ENCODE peak calls at places on chromosomes 4 and X, in eight cellular contexts. One of them, this sample, is unnamed. For H3K36me3 and H3K4me1, the result is how much of the 10 kb centered on the place peaks cover.

GRCh38 chrX:101398694-101399093 is 7.9 kb downstream of the RPL36A start:
- DNase-seq in heart left ventricle: no peak
- DNase-seq in psoas muscle: no peak
- DNase-seq in mesenchymal stem cell: no peak
- DNase-seq in breast epithelium: no peak
- DNase-seq in neural progenitor cell: no peak
- DNase-seq in fibroblast of lung: no peak
- DNase-seq in spleen: no peak
- DNase-seq in this sample: no peak

GRCh38 chr4:67521506-67521905 is 23.8 kb downstream of the CENPC start:
- DNase-seq in spleen: no peak
- DNase-seq in breast epithelium: no peak
- DNase-seq in heart left ventricle: no peak
- DNase-seq in mesenchymal stem cell: peak
- DNase-seq in psoas muscle: no peak
- DNase-seq in fibroblast of lung: no peak
- DNase-seq in neural progenitor cell: no peak
- DNase-seq in this sample: no peak

GRCh38 chr4:119653990-119654389 is 25.4 kb upstream of the PDE5A start:
- DNase-seq in spleen: no peak
- DNase-seq in breast epithelium: no peak
- DNase-seq in psoas muscle: no peak
- DNase-seq in heart left ventricle: no peak
- DNase-seq in neural progenitor cell: no peak
- DNase-seq in fibroblast of lung: no peak
- DNase-seq in mesenchymal stem cell: no peak
- DNase-seq in this sample: no peak

GRCh38 chr4:40514409-40515025 is 115.1 kb downstream of the RBM47 start:
- DNase-seq in neural progenitor cell: no peak
- DNase-seq in heart left ventricle: no peak
- DNase-seq in breast epithelium: no peak
- DNase-seq in spleen: no peak
- DNase-seq in mesenchymal stem cell: no peak
- DNase-seq in psoas muscle: no peak
- DNase-seq in fibroblast of lung: no peak
- DNase-seq in this sample: no peak

GRCh38 chr4:139814285-139815015 is 148.8 kb downstream of the MGST2 start:
- DNase-seq in spleen: no peak
- DNase-seq in psoas muscle: no peak
- DNase-seq in neural progenitor cell: no peak
- DNase-seq in fibroblast of lung: peak
- DNase-seq in breast epithelium: peak
- DNase-seq in heart left ventricle: no peak
- DNase-seq in mesenchymal stem cell: peak
- DNase-seq in this sample: no peak

GRCh38 chr4:86977621-86978184 is 42.9 kb downstream of the AFF1 start:
- DNase-seq in fibroblast of lung: peak
- DNase-seq in breast epithelium: peak
- DNase-seq in mesenchymal stem cell: peak
- DNase-seq in heart left ventricle: no peak
- DNase-seq in psoas muscle: no peak
- DNase-seq in spleen: no peak
- DNase-seq in neural progenitor cell: no peak
- DNase-seq in this sample: no peak

GRCh38 chr4:103011378-103012025 is 8.0 kb downstream of the SLC9B1 start:
- DNase-seq in breast epithelium: no peak
- DNase-seq in spleen: no peak
- DNase-seq in fibroblast of lung: peak
- DNase-seq in mesenchymal stem cell: peak
- DNase-seq in heart left ventricle: no peak
- DNase-seq in neural progenitor cell: no peak
- DNase-seq in psoas muscle: no peak
- DNase-seq in this sample: no peak

GRCh38 chr4:45347056-45347455 is 620.7 kb upstream of the GNPDA2 start:
- DNase-seq in fibroblast of lung: no peak
- DNase-seq in neural progenitor cell: no peak
- DNase-seq in mesenchymal stem cell: no peak
- DNase-seq in spleen: no peak
- DNase-seq in heart left ventricle: no peak
- DNase-seq in breast epithelium: no peak
- DNase-seq in psoas muscle: no peak
- DNase-seq in this sample: no peak

DNA sequence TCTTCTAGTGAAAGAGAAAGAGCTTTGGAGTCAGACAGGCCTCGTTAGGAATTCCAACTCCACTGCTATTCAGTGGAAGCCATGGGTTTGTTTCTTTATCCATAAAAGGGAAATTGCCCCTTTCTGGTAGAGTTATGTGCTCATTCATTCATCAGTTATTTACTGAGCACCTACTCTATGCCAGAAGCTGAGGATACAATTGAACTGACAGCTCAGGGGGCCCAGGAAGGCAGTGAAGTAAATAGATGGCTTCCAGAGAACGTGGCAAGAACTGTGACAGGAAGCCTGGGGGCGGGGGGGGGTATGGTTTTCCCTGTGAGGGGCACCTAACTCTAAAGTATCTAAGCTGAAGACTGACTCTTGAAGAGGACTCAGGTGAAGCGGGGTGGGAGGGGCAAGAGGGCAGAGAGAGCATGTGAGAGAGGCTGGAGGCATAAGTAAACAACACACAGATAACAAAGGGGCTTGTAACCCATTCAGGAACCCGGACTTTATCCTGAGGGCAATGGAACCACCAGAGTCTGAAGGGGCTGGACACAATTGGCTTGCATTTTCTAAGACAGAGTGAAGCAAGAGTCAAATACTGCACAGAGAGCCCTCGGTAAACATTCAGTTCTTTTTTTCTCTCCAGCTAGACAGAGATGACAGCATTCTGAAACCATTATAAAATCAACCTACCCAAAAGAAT is 20.2 kb downstream of the ANXA5 start:
- DNase-seq in heart left ventricle: no peak
- DNase-seq in fibroblast of lung: no peak
- DNase-seq in mesenchymal stem cell: no peak
- DNase-seq in neural progenitor cell: no peak
- DNase-seq in psoas muscle: no peak
- DNase-seq in breast epithelium: no peak
- DNase-seq in spleen: no peak
- DNase-seq in this sample: no peak
- H3K36me3 ChIP-seq in heart left ventricle: under half
- H3K36me3 ChIP-seq in fibroblast of lung: under half
- H3K36me3 ChIP-seq in mesenchymal stem cell: under half
- H3K36me3 ChIP-seq in neural progenitor cell: under half
- H3K36me3 ChIP-seq in psoas muscle: half or more
- H3K36me3 ChIP-seq in breast epithelium: under half
- H3K36me3 ChIP-seq in spleen: half or more
- H3K36me3 ChIP-seq in this sample: under half

GRCh38 chr4:169271692-169272007 is 894 bp upstream of the SH3RF1 start:
- DNase-seq in fibroblast of lung: no peak
- DNase-seq in spleen: no peak
- DNase-seq in heart left ventricle: no peak
- DNase-seq in neural progenitor cell: no peak
- DNase-seq in psoas muscle: no peak
- DNase-seq in mesenchymal stem cell: no peak
- DNase-seq in breast epithelium: no peak
- DNase-seq in this sample: no peak

GRCh38 chr4:169267070-169267469 is 3.7 kb downstream of the SH3RF1 start:
- DNase-seq in heart left ventricle: no peak
- DNase-seq in neural progenitor cell: no peak
- DNase-seq in spleen: no peak
- DNase-seq in breast epithelium: no peak
- DNase-seq in fibroblast of lung: no peak
- DNase-seq in psoas muscle: no peak
- DNase-seq in mesenchymal stem cell: no peak
- DNase-seq in this sample: no peak

GRCh38 chr4:169270810-169271691 is at the start of gene SH3RF1:
- DNase-seq in mesenchymal stem cell: peak
- DNase-seq in heart left ventricle: peak
- DNase-seq in psoas muscle: peak
- DNase-seq in neural progenitor cell: peak
- DNase-seq in breast epithelium: peak
- DNase-seq in spleen: peak
- DNase-seq in fibroblast of lung: peak
- DNase-seq in this sample: peak

GRCh38 chr4:169270156-169270809 is 473 bp downstream of the SH3RF1 start:
- DNase-seq in fibroblast of lung: peak
- DNase-seq in spleen: peak
- DNase-seq in heart left ventricle: peak
- DNase-seq in breast epithelium: peak
- DNase-seq in psoas muscle: peak
- DNase-seq in neural progenitor cell: peak
- DNase-seq in mesenchymal stem cell: peak
- DNase-seq in this sample: peak

DNA sequence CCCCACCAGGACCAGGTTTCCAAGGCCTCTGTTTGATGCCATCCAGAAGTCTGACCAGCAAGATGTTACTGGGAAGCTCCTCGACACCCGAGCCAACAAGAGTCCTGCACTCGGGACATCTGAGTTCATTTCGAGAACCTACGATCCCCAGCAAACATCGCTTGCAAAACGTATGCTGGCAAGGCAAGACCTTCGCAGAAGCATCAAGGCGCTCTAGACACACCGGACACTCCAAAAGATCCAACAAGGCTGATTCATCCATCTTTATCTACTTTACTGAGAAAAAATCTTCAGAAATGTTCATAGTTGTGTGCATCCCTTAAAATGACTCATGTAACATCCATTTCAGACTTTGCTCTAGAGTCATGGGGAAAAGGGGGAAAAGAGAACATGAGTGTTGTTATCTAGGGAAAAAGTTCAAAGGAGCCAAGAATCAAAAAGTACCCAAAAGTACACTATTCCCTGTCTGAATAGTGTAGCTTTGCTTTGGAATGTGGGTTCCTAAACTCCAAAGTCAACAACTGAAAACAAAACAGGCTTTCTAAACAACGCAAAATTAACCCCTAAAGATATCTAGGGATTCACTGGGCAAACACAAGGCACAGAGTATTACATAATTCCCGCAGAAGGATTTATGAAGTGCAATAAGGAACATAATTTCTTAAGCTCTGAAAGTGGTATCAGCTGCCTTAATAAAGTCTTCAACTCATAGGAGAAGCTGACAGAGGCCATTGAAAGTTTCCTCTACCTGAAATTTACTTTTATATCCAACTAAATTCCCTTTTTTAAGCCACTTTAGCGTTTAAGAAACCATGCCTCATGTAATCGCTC is 1.6 kb downstream of the SH3RF1 start:
- DNase-seq in breast epithelium: no peak
- DNase-seq in spleen: no peak
- DNase-seq in fibroblast of lung: peak
- DNase-seq in heart left ventricle: peak
- DNase-seq in mesenchymal stem cell: peak
- DNase-seq in neural progenitor cell: peak
- DNase-seq in psoas muscle: peak
- DNase-seq in this sample: no peak
- H3K4me1 ChIP-seq in breast epithelium: under half
- H3K4me1 ChIP-seq in spleen: under half
- H3K4me1 ChIP-seq in fibroblast of lung: under half
- H3K4me1 ChIP-seq in heart left ventricle: under half
- H3K4me1 ChIP-seq in mesenchymal stem cell: under half
- H3K4me1 ChIP-seq in neural progenitor cell: under half
- H3K4me1 ChIP-seq in psoas muscle: under half
- H3K4me1 ChIP-seq in this sample: under half

GRCh38 chr4:162239992-162240769 is 76.4 kb upstream of the FSTL5 start:
- DNase-seq in psoas muscle: no peak
- DNase-seq in breast epithelium: no peak
- DNase-seq in heart left ventricle: no peak
- DNase-seq in neural progenitor cell: no peak
- DNase-seq in spleen: no peak
- DNase-seq in fibroblast of lung: no peak
- DNase-seq in mesenchymal stem cell: no peak
- DNase-seq in this sample: no peak

GRCh38 chr4:162232349-162232748 is 68.5 kb upstream of the FSTL5 start:
- DNase-seq in neural progenitor cell: no peak
- DNase-seq in fibroblast of lung: no peak
- DNase-seq in breast epithelium: no peak
- DNase-seq in heart left ventricle: no peak
- DNase-seq in spleen: no peak
- DNase-seq in psoas muscle: no peak
- DNase-seq in mesenchymal stem cell: no peak
- DNase-seq in this sample: no peak

GRCh38 chr4:162241857-162242256 is 78.1 kb upstream of the FSTL5 start:
- DNase-seq in neural progenitor cell: no peak
- DNase-seq in breast epithelium: no peak
- DNase-seq in heart left ventricle: no peak
- DNase-seq in mesenchymal stem cell: no peak
- DNase-seq in fibroblast of lung: no peak
- DNase-seq in psoas muscle: no peak
- DNase-seq in spleen: no peak
- DNase-seq in this sample: no peak

GRCh38 chr4:162234595-162234994 is 70.8 kb upstream of the FSTL5 start:
- DNase-seq in spleen: no peak
- DNase-seq in mesenchymal stem cell: no peak
- DNase-seq in neural progenitor cell: no peak
- DNase-seq in psoas muscle: no peak
- DNase-seq in heart left ventricle: no peak
- DNase-seq in fibroblast of lung: no peak
- DNase-seq in breast epithelium: no peak
- DNase-seq in this sample: no peak

DNA sequence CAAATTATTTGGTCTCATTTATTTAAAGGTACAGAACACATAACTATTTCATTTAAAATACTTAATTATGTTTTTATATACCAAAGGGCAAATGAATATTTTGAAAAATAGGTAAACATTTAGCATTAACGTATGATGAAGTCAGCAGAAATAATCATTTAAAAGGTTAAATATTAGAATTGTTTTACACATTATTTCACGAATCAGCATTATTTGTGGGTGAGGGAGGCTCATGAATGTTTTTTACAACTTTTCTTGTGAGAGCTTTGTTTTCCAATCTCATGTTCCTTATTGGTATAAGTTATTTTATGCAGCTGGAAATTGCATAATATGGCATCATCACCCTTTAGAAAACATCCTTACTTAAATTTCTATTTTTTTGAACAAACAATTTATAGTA is 73.9 kb upstream of the FSTL5 start:
- DNase-seq in psoas muscle: no peak
- DNase-seq in spleen: no peak
- DNase-seq in breast epithelium: no peak
- DNase-seq in neural progenitor cell: no peak
- DNase-seq in fibroblast of lung: no peak
- DNase-seq in mesenchymal stem cell: no peak
- DNase-seq in heart left ventricle: no peak
- DNase-seq in this sample: no peak
- H3K36me3 ChIP-seq in psoas muscle: under half
- H3K36me3 ChIP-seq in spleen: under half
- H3K36me3 ChIP-seq in breast epithelium: under half
- H3K36me3 ChIP-seq in neural progenitor cell: under half
- H3K36me3 ChIP-seq in fibroblast of lung: under half
- H3K36me3 ChIP-seq in mesenchymal stem cell: under half
- H3K36me3 ChIP-seq in heart left ventricle: under half
- H3K36me3 ChIP-seq in this sample: under half

GRCh38 chr4:783133-783541 is 42.8 kb downstream of the CPLX1 start:
- DNase-seq in heart left ventricle: no peak
- DNase-seq in fibroblast of lung: no peak
- DNase-seq in spleen: peak
- DNase-seq in mesenchymal stem cell: no peak
- DNase-seq in neural progenitor cell: no peak
- DNase-seq in psoas muscle: no peak
- DNase-seq in breast epithelium: no peak
- DNase-seq in this sample: no peak

GRCh38 chr4:786861-787300 is 39.0 kb downstream of the CPLX1 start:
- DNase-seq in mesenchymal stem cell: no peak
- DNase-seq in neural progenitor cell: no peak
- DNase-seq in spleen: peak
- DNase-seq in psoas muscle: no peak
- DNase-seq in heart left ventricle: no peak
- DNase-seq in breast epithelium: no peak
- DNase-seq in fibroblast of lung: no peak
- DNase-seq in this sample: peak

GRCh38 chr4:786074-786741 is 39.7 kb downstream of the CPLX1 start:
- DNase-seq in psoas muscle: no peak
- DNase-seq in fibroblast of lung: no peak
- DNase-seq in heart left ventricle: no peak
- DNase-seq in breast epithelium: no peak
- DNase-seq in neural progenitor cell: peak
- DNase-seq in spleen: no peak
- DNase-seq in mesenchymal stem cell: no peak
- DNase-seq in this sample: no peak

GRCh38 chr4:785332-786073 is 40.4 kb downstream of the CPLX1 start:
- DNase-seq in neural progenitor cell: peak
- DNase-seq in spleen: peak
- DNase-seq in mesenchymal stem cell: no peak
- DNase-seq in fibroblast of lung: no peak
- DNase-seq in psoas muscle: no peak
- DNase-seq in heart left ventricle: no peak
- DNase-seq in breast epithelium: no peak
- DNase-seq in this sample: no peak

GRCh38 chr4:784401-785331 is 41.3 kb downstream of the CPLX1 start:
- DNase-seq in heart left ventricle: peak
- DNase-seq in spleen: no peak
- DNase-seq in mesenchymal stem cell: no peak
- DNase-seq in neural progenitor cell: no peak
- DNase-seq in fibroblast of lung: no peak
- DNase-seq in breast epithelium: no peak
- DNase-seq in psoas muscle: no peak
- DNase-seq in this sample: no peak
- H3K4me1 ChIP-seq in heart left ventricle: under half
- H3K4me1 ChIP-seq in spleen: half or more
- H3K4me1 ChIP-seq in mesenchymal stem cell: under half
- H3K4me1 ChIP-seq in neural progenitor cell: under half
- H3K4me1 ChIP-seq in fibroblast of lung: under half
- H3K4me1 ChIP-seq in breast epithelium: under half
- H3K4me1 ChIP-seq in psoas muscle: under half
- H3K4me1 ChIP-seq in this sample: under half